ENCODE peak calls at places on chromosomes 3 and 15, in six cellular contexts. I, M, X, A, U and P are unnamed samples.

GRCh38 chr15:47326506-47326905 is 390.8 kb upstream of the SEMA6D start:
- DNase-seq in I (no peak), M (no peak), X (no peak), A (no peak), U (no peak), P (no peak)

GRCh38 chr15:67018026-67018425 is 47.4 kb upstream of the SMAD3 start:
- DNase-seq in I (no peak), M (no peak), X (no peak), A (no peak), U (no peak), P (no peak)

GRCh38 chr3:46705751-46706572 is 4.8 kb downstream of the TMIE start:
- DNase-seq in I (peak), M (no peak), X (no peak), A (peak), U (no peak), P (no peak)

GRCh38 chr3:4582634-4583033 is 89.5 kb downstream of the ITPR1 start:
- DNase-seq in I (no peak), M (no peak), X (no peak), A (peak), U (no peak), P (no peak)

GRCh38 chr3:15796771-15797599 is 794 bp downstream of the ANKRD28 start:
- DNase-seq in I (peak), M (no peak), X (peak), A (peak), U (peak), P (peak)

GRCh38 chr3:4993276-4994143 is 14.3 kb downstream of the BHLHE40 start:
- DNase-seq in I (no peak), M (no peak), X (no peak), A (peak), U (no peak), P (no peak)

GRCh38 chr3:188267790-188268333 is 113.9 kb downstream of the LPP start:
- DNase-seq in I (no peak), M (no peak), X (no peak), A (no peak), U (no peak), P (no peak)

GRCh38 chr3:116809218-116809617 is 99.6 kb downstream of the TUSC7 start:
- DNase-seq in I (no peak), M (no peak), X (no peak), A (no peak), U (no peak), P (no peak)

GRCh38 chr3:154421067-154421466 is 8.9 kb downstream of the GPR149 start:
- DNase-seq in I (peak), M (no peak), X (no peak), A (peak), U (peak), P (no peak)

GRCh38 chr3:56836276-56837163 is 34.8 kb upstream of the ARHGEF3 start:
- DNase-seq in I (no peak), M (no peak), X (no peak), A (peak), U (no peak), P (no peak)

GRCh38 chr15:75202251-75203016 is 752 bp downstream of the C15orf39 start:
- DNase-seq in I (peak), M (no peak), X (peak), A (peak), U (peak), P (peak)

GRCh38 chr3:193660698-193661400 is 67.8 kb downstream of the OPA1 start:
- DNase-seq in I (no peak), M (no peak), X (no peak), A (no peak), U (no peak), P (no peak)